ENCODE peak calls at places on chromosomes 11 and 22, in ten cellular contexts. M is endothelial cell; A is AML-193; G is progenitor cell of endocrine pancreas; V is ovary; H is OCI-M1; P is activated CD4-positive, alpha-beta T cell treated with anti-CD3 and anti-CD28 coated beads, Interleukin-2, amount 10 ng/mL, durations not matched to agents 7 days and 5 days; O is NCI-H526; T is GM19239; B is amygdala. J is an unnamed sample.

GRCh38 chr11:118238947-118239346 is 13.2 kb downstream of the MPZL3 start:
- DNase-seq in M (no peak), A (peak), G (no peak), V (no peak), H (peak), P (no peak), O (no peak), T (no peak), B (no peak), J (no peak)

GRCh38 chr22:36966851-36967535 is 52.3 kb downstream of the TST start:
- DNase-seq in M (no peak), A (no peak), G (no peak), V (no peak), H (no peak), P (no peak), O (no peak), T (no peak), B (no peak), J (no peak)

GRCh38 chr11:115222218-115222862 is 281.9 kb downstream of the CADM1 start:
- DNase-seq in M (no peak), A (no peak), G (no peak), V (no peak), H (no peak), P (peak), O (no peak), T (peak), B (no peak), J (peak)

GRCh38 chr22:27651486-27651885 is 150.1 kb downstream of the MN1 start:
- DNase-seq in M (no peak), A (no peak), G (no peak), V (no peak), H (no peak), P (no peak), O (no peak), T (no peak), B (no peak), J (no peak)

GRCh38 chr22:23251445-23252093 is 71.3 kb downstream of the BCR start:
- DNase-seq in M (no peak), A (no peak), G (no peak), V (no peak), H (no peak), P (no peak), O (no peak), T (no peak), B (no peak), J (no peak)

GRCh38 chr22:40709752-40710413 is 30.6 kb downstream of the MCHR1 start:
- DNase-seq in M (no peak), A (no peak), G (no peak), V (peak), H (peak), P (no peak), O (no peak), T (no peak), B (no peak), J (no peak)

GRCh38 chr11:126496576-126497403 is 141.3 kb downstream of the ST3GAL4 start:
- DNase-seq in M (no peak), A (no peak), G (no peak), V (no peak), H (no peak), P (no peak), O (no peak), T (no peak), B (no peak), J (no peak)

GRCh38 chr11:35165416-35166368 is 26.7 kb downstream of the CD44 start:
- DNase-seq in M (peak), A (no peak), G (no peak), V (no peak), H (peak), P (peak), O (no peak), T (peak), B (no peak), J (peak)

GRCh38 chr11:8908099-8908498 is 2.9 kb upstream of the AKIP1 start:
- DNase-seq in M (no peak), A (no peak), G (no peak), V (no peak), H (peak), P (no peak), O (no peak), T (no peak), B (no peak), J (no peak)

GRCh38 chr11:64859542-64860414 is 15.3 kb upstream of the CDC42BPG start:
- DNase-seq in M (no peak), A (peak), G (no peak), V (no peak), H (no peak), P (peak), O (no peak), T (peak), B (no peak), J (peak)

GRCh38 chr22:33512961-33513360 is 407.3 kb downstream of the LARGE1 start:
- DNase-seq in M (no peak), A (no peak), G (no peak), V (no peak), H (no peak), P (no peak), O (no peak), T (no peak), B (no peak), J (no peak)

GRCh38 chr22:43745783-43746356 is 66.2 kb downstream of the EFCAB6 start:
- DNase-seq in M (no peak), A (no peak), G (no peak), V (no peak), H (no peak), P (no peak), O (no peak), T (no peak), B (no peak), J (no peak)

GRCh38 chr11:73481626-73482025 is 105.4 kb downstream of the RELT start:
- DNase-seq in M (no peak), A (no peak), G (no peak), V (no peak), H (no peak), P (no peak), O (peak), T (no peak), B (no peak), J (no peak)

GRCh38 chr22:50627452-50627913 is 469 bp downstream of the ARSA start:
- DNase-seq in M (peak), A (no peak), G (no peak), V (peak), H (peak), P (peak), O (no peak), T (no peak), B (no peak), J (no peak)

GRCh38 chr11:133518702-133519264 is 13.5 kb downstream of the OPCML start:
- DNase-seq in M (no peak), A (no peak), G (no peak), V (no peak), H (no peak), P (no peak), O (no peak), T (no peak), B (no peak), J (no peak)

GRCh38 chr11:76568144-76568543 is 102.4 kb downstream of the LRRC32 start:
- DNase-seq in M (no peak), A (no peak), G (no peak), V (no peak), H (no peak), P (no peak), O (no peak), T (no peak), B (no peak), J (no peak)

GRCh38 chr11:89442801-89443200 is 48.4 kb downstream of the NOX4 start:
- DNase-seq in M (no peak), A (no peak), G (no peak), V (no peak), H (no peak), P (no peak), O (no peak), T (no peak), B (no peak), J (no peak)

GRCh38 chr11:71251761-71252433 is 480 bp downstream of the SHANK2 start:
- DNase-seq in M (peak), A (no peak), G (peak), V (no peak), H (no peak), P (no peak), O (no peak), T (peak), B (no peak), J (peak)

GRCh38 chr11:65918211-65919150 is at the start of gene C11orf68:
- DNase-seq in M (no peak), A (no peak), G (no peak), V (peak), H (peak), P (no peak), O (peak), T (peak), B (no peak), J (no peak)

GRCh38 chr22:38097557-38098409 is 12.7 kb downstream of the BAIAP2L2 start:
- DNase-seq in M (peak), A (no peak), G (no peak), V (no peak), H (no peak), P (no peak), O (no peak), T (no peak), B (no peak), J (no peak)

GRCh38 chr11:75189075-75189474 is 38.2 kb downstream of the SLCO2B1 start:
- DNase-seq in M (no peak), A (no peak), G (no peak), V (no peak), H (no peak), P (no peak), O (no peak), T (no peak), B (no peak), J (no peak)

GRCh38 chr11:62922653-62923371 is 1.6 kb upstream of the CHRM1 start:
- DNase-seq in M (peak), A (no peak), G (no peak), V (no peak), H (no peak), P (no peak), O (no peak), T (no peak), B (no peak), J (no peak)

GRCh38 chr22:47622541-47622940 is 860.1 kb downstream of the TBC1D22A start:
- DNase-seq in M (no peak), A (no peak), G (no peak), V (no peak), H (no peak), P (no peak), O (no peak), T (no peak), B (no peak), J (no peak)

J was measured in GM18507.